ENCODE peak calls at places on chromosomes 3 and 15, in seven cellular contexts. L, T, J, K, R, H and F are unnamed samples.

GRCh38 chr15:75945953-75946352 is 42.3 kb downstream of the FBXO22 start:
- DNase-seq in L (no peak), T (no peak), J (no peak), K (peak), R (no peak), H (no peak), F (peak)

GRCh38 chr3:30658328-30659052 is 52.1 kb downstream of the TGFBR2 start:
- DNase-seq in L (no peak), T (no peak), J (no peak), K (peak), R (no peak), H (peak), F (peak)

GRCh38 chr15:98774756-98775497 is 126.6 kb downstream of the IGF1R start:
- DNase-seq in L (no peak), T (no peak), J (no peak), K (no peak), R (no peak), H (no peak), F (no peak)

GRCh38 chr15:99437315-99438221 is 128.2 kb upstream of the MEF2A start:
- DNase-seq in L (no peak), T (peak), J (no peak), K (no peak), R (no peak), H (no peak), F (no peak)

GRCh38 chr15:39429898-39430357 is 151.0 kb upstream of the THBS1 start:
- DNase-seq in L (no peak), T (no peak), J (no peak), K (peak), R (no peak), H (peak), F (peak)

GRCh38 chr3:107208100-107208499 is 169.1 kb upstream of the CCDC54 start:
- DNase-seq in L (no peak), T (no peak), J (no peak), K (peak), R (no peak), H (peak), F (peak)

GRCh38 chr3:47870156-47870555 is 67.2 kb downstream of the DHX30 start:
- DNase-seq in L (no peak), T (no peak), J (no peak), K (no peak), R (no peak), H (no peak), F (no peak)

GRCh38 chr3:157999246-157999645 is 107.0 kb downstream of the SHOX2 start:
- DNase-seq in L (no peak), T (no peak), J (no peak), K (peak), R (no peak), H (no peak), F (peak)

GRCh38 chr3:64489361-64490044 is 198.3 kb downstream of the ADAMTS9 start:
- DNase-seq in L (no peak), T (no peak), J (no peak), K (no peak), R (no peak), H (no peak), F (peak)

GRCh38 chr3:11662392-11662990 is 18.8 kb upstream of the VGLL4 start:
- DNase-seq in L (no peak), T (no peak), J (no peak), K (peak), R (no peak), H (no peak), F (no peak)

GRCh38 chr3:190644766-190645165 is 130.9 kb downstream of the IL1RAP start:
- DNase-seq in L (no peak), T (no peak), J (no peak), K (peak), R (no peak), H (no peak), F (peak)

GRCh38 chr15:93428807-93429351 is 339.9 kb upstream of the RGMA start:
- DNase-seq in L (no peak), T (no peak), J (no peak), K (no peak), R (no peak), H (no peak), F (peak)

GRCh38 chr15:31328425-31328998 is 1.9 kb downstream of the KLF13 start:
- DNase-seq in L (no peak), T (no peak), J (peak), K (peak), R (no peak), H (no peak), F (no peak)

GRCh38 chr15:82942691-82943090 is 9.8 kb downstream of the HOMER2 start:
- DNase-seq in L (peak), T (no peak), J (no peak), K (peak), R (no peak), H (no peak), F (peak)

GRCh38 chr3:43349759-43350158 is 63.4 kb downstream of the SNRK start:
- DNase-seq in L (no peak), T (no peak), J (no peak), K (no peak), R (no peak), H (no peak), F (no peak)

GRCh38 chr15:90191795-90192494 is 9.2 kb upstream of the SEMA4B start:
- DNase-seq in L (peak), T (peak), J (no peak), K (no peak), R (peak), H (no peak), F (peak)

GRCh38 chr3:157786618-157787017 is 283.4 kb upstream of the VEPH1 start:
- DNase-seq in L (no peak), T (no peak), J (no peak), K (peak), R (no peak), H (peak), F (peak)

GRCh38 chr3:72641072-72641471 is 207.2 kb downstream of the SHQ1 start:
- DNase-seq in L (no peak), T (no peak), J (no peak), K (no peak), R (no peak), H (no peak), F (no peak)

GRCh38 chr15:63010386-63010785 is 32.2 kb upstream of the TPM1 start:
- DNase-seq in L (no peak), T (no peak), J (no peak), K (no peak), R (no peak), H (no peak), F (no peak)

GRCh38 chr3:129840707-129841360 is 52.7 kb downstream of the TMCC1 start:
- DNase-seq in L (no peak), T (no peak), J (no peak), K (no peak), R (no peak), H (no peak), F (no peak)

GRCh38 chr3:112134335-112135124 is 1.5 kb upstream of the GCSAM start:
- DNase-seq in L (no peak), T (no peak), J (no peak), K (no peak), R (no peak), H (no peak), F (no peak)

GRCh38 chr3:17032407-17033034 is 147.8 kb downstream of the PLCL2 start:
- DNase-seq in L (no peak), T (no peak), J (no peak), K (peak), R (no peak), H (no peak), F (peak)

GRCh38 chr3:123347691-123348264 is 101.1 kb downstream of the ADCY5 start:
- DNase-seq in L (no peak), T (peak), J (no peak), K (no peak), R (no peak), H (no peak), F (no peak)

GRCh38 chr3:32882180-32882579 is 64.4 kb downstream of the TRIM71 start:
- DNase-seq in L (no peak), T (no peak), J (no peak), K (no peak), R (no peak), H (no peak), F (no peak)

GRCh38 chr3:5051772-5052171 is 70.3 kb upstream of the ARL8B start:
- DNase-seq in L (peak), T (no peak), J (no peak), K (no peak), R (no peak), H (no peak), F (no peak)

GRCh38 chr15:71295242-71296031 is 180.2 kb downstream of the THSD4 start:
- DNase-seq in L (no peak), T (no peak), J (no peak), K (peak), R (no peak), H (peak), F (peak)

GRCh38 chr15:85685366-85685765 is 109.4 kb downstream of the KLHL25 start:
- DNase-seq in L (no peak), T (no peak), J (no peak), K (no peak), R (no peak), H (no peak), F (no peak)

GRCh38 chr3:50591196-50591741 is 20.3 kb downstream of the CISH start:
- DNase-seq in L (no peak), T (no peak), J (no peak), K (no peak), R (no peak), H (no peak), F (no peak)

GRCh38 chr15:68276668-68277067 is 877 bp upstream of the FEM1B start:
- DNase-seq in L (no peak), T (no peak), J (no peak), K (no peak), R (no peak), H (no peak), F (no peak)

GRCh38 chr15:67242665-67243064 is 11.8 kb downstream of the AAGAB start:
- DNase-seq in L (no peak), T (no peak), J (no peak), K (no peak), R (no peak), H (no peak), F (no peak)

GRCh38 chr3:56952846-56953245 is 107.6 kb upstream of the SPATA12 start:
- DNase-seq in L (no peak), T (no peak), J (no peak), K (no peak), R (no peak), H (no peak), F (no peak)

GRCh38 chr3:66582721-66583141 is 81.9 kb upstream of the LRIG1 start:
- DNase-seq in L (peak), T (no peak), J (peak), K (no peak), R (no peak), H (no peak), F (peak)

GRCh38 chr3:52817221-52817620 is 13.3 kb downstream of the ITIH4 start:
- DNase-seq in L (no peak), T (no peak), J (no peak), K (no peak), R (no peak), H (no peak), F (no peak)

GRCh38 chr3:107377151-107377550 is at the start of gene CCDC54:
- DNase-seq in L (no peak), T (no peak), J (no peak), K (no peak), R (no peak), H (no peak), F (no peak)

GRCh38 chr15:29920515-29920914 is 98.2 kb upstream of the TJP1 start:
- DNase-seq in L (no peak), T (no peak), J (no peak), K (peak), R (no peak), H (no peak), F (peak)

GRCh38 chr3:65642903-65643302 is 395.8 kb downstream of the MAGI1 start:
- DNase-seq in L (no peak), T (no peak), J (no peak), K (no peak), R (no peak), H (no peak), F (no peak)

GRCh38 chr3:159941043-159941994 is 47.3 kb upstream of the IL12A start:
- DNase-seq in L (no peak), T (no peak), J (no peak), K (peak), R (no peak), H (no peak), F (no peak)

GRCh38 chr15:74283366-74283765 is 47.2 kb downstream of the CCDC33 start:
- DNase-seq in L (no peak), T (no peak), J (no peak), K (no peak), R (no peak), H (no peak), F (no peak)

GRCh38 chr15:39592500-39592899 is 11.6 kb downstream of the THBS1 start:
- DNase-seq in L (no peak), T (no peak), J (no peak), K (peak), R (no peak), H (no peak), F (peak)

GRCh38 chr3:8903191-8903590 is 60.1 kb downstream of the RAD18 start:
- DNase-seq in L (no peak), T (no peak), J (no peak), K (peak), R (no peak), H (no peak), F (no peak)